ENCODE peak calls at places on chromosomes 2 and 18, in eight cellular contexts. One of them, this sample, is unnamed.

GRCh38 chr2:183919167-183919566 is 679.2 kb upstream of the ZNF804A start:
- DNase-seq in transverse colon: no peak
- DNase-seq in kidney: no peak
- DNase-seq in foreskin fibroblast: no peak
- DNase-seq in AG10803: no peak
- DNase-seq in GM23338: no peak
- DNase-seq in Calu3: no peak
- DNase-seq in cardiac muscle cell: no peak
- DNase-seq in this sample: no peak

GRCh38 chr2:53568463-53568862 is 199.1 kb upstream of the CHAC2 start:
- DNase-seq in transverse colon: no peak
- DNase-seq in kidney: no peak
- DNase-seq in foreskin fibroblast: no peak
- DNase-seq in AG10803: peak; percentile 4
- DNase-seq in GM23338: no peak
- DNase-seq in Calu3: no peak
- DNase-seq in cardiac muscle cell: no peak
- DNase-seq in this sample: no peak

GRCh38 chr2:54519841-54520459 is 63.8 kb downstream of the SPTBN1 start:
- DNase-seq in transverse colon: no peak
- DNase-seq in kidney: no peak
- DNase-seq in foreskin fibroblast: no peak
- DNase-seq in AG10803: no peak
- DNase-seq in GM23338: no peak
- DNase-seq in Calu3: no peak
- DNase-seq in cardiac muscle cell: no peak
- DNase-seq in this sample: no peak

GRCh38 chr2:231102772-231103171 is 22.1 kb downstream of the HTR2B start:
- DNase-seq in transverse colon: no peak
- DNase-seq in kidney: no peak
- DNase-seq in foreskin fibroblast: no peak
- DNase-seq in AG10803: peak; percentile 31
- DNase-seq in GM23338: no peak
- DNase-seq in Calu3: no peak
- DNase-seq in cardiac muscle cell: no peak
- DNase-seq in this sample: no peak

GRCh38 chr2:27442282-27442980 is at the start of gene KRTCAP3:
- DNase-seq in transverse colon: peak; percentile 84
- DNase-seq in kidney: peak; percentile 86
- DNase-seq in foreskin fibroblast: no peak
- DNase-seq in AG10803: no peak
- DNase-seq in GM23338: peak; percentile 96
- DNase-seq in Calu3: peak; percentile 94
- DNase-seq in cardiac muscle cell: no peak
- DNase-seq in this sample: no peak

GRCh38 chr2:46816151-46816845 is 99.3 kb downstream of the MCFD2 start:
- DNase-seq in transverse colon: no peak
- DNase-seq in kidney: no peak
- DNase-seq in foreskin fibroblast: no peak
- DNase-seq in AG10803: no peak
- DNase-seq in GM23338: no peak
- DNase-seq in Calu3: no peak
- DNase-seq in cardiac muscle cell: no peak
- DNase-seq in this sample: no peak

GRCh38 chr2:235940330-235940729 is 227.9 kb downstream of the GBX2 start:
- DNase-seq in transverse colon: peak; percentile 21
- DNase-seq in kidney: no peak
- DNase-seq in foreskin fibroblast: peak; percentile 54
- DNase-seq in AG10803: peak; percentile 95
- DNase-seq in GM23338: no peak
- DNase-seq in Calu3: no peak
- DNase-seq in cardiac muscle cell: peak; percentile 98
- DNase-seq in this sample: no peak

GRCh38 chr2:5766621-5767020 is 74.4 kb downstream of the SOX11 start:
- DNase-seq in transverse colon: no peak
- DNase-seq in kidney: no peak
- DNase-seq in foreskin fibroblast: no peak
- DNase-seq in AG10803: peak; percentile 39
- DNase-seq in GM23338: no peak
- DNase-seq in Calu3: no peak
- DNase-seq in cardiac muscle cell: no peak
- DNase-seq in this sample: no peak

GRCh38 chr2:165587335-165587938 is 117.9 kb downstream of the CSRNP3 start:
- DNase-seq in transverse colon: no peak
- DNase-seq in kidney: no peak
- DNase-seq in foreskin fibroblast: no peak
- DNase-seq in AG10803: no peak
- DNase-seq in GM23338: no peak
- DNase-seq in Calu3: no peak
- DNase-seq in cardiac muscle cell: no peak
- DNase-seq in this sample: no peak

GRCh38 chr2:54925022-54925421 is 125.2 kb downstream of the RTN4 start:
- DNase-seq in transverse colon: no peak
- DNase-seq in kidney: no peak
- DNase-seq in foreskin fibroblast: no peak
- DNase-seq in AG10803: no peak
- DNase-seq in GM23338: no peak
- DNase-seq in Calu3: no peak
- DNase-seq in cardiac muscle cell: no peak
- DNase-seq in this sample: no peak

GRCh38 chr2:164739966-164740365 is 101.7 kb downstream of the COBLL1 start:
- DNase-seq in transverse colon: no peak
- DNase-seq in kidney: no peak
- DNase-seq in foreskin fibroblast: no peak
- DNase-seq in AG10803: peak; percentile 43
- DNase-seq in GM23338: no peak
- DNase-seq in Calu3: no peak
- DNase-seq in cardiac muscle cell: peak; percentile 50
- DNase-seq in this sample: no peak

GRCh38 chr2:190713476-190713875 is 64.6 kb downstream of the NAB1 start:
- DNase-seq in transverse colon: no peak
- DNase-seq in kidney: no peak
- DNase-seq in foreskin fibroblast: no peak
- DNase-seq in AG10803: peak; percentile 24
- DNase-seq in GM23338: no peak
- DNase-seq in Calu3: no peak
- DNase-seq in cardiac muscle cell: peak; percentile 40
- DNase-seq in this sample: no peak

GRCh38 chr2:179855673-179856072 is 5.7 kb downstream of the ZNF385B start:
- DNase-seq in transverse colon: no peak
- DNase-seq in kidney: no peak
- DNase-seq in foreskin fibroblast: no peak
- DNase-seq in AG10803: no peak
- DNase-seq in GM23338: no peak
- DNase-seq in Calu3: no peak
- DNase-seq in cardiac muscle cell: no peak
- DNase-seq in this sample: no peak

GRCh38 chr18:317618-318017 is 49.8 kb upstream of the THOC1 start:
- DNase-seq in transverse colon: no peak
- DNase-seq in kidney: no peak
- DNase-seq in foreskin fibroblast: no peak
- DNase-seq in AG10803: no peak
- DNase-seq in GM23338: no peak
- DNase-seq in Calu3: no peak
- DNase-seq in cardiac muscle cell: no peak
- DNase-seq in this sample: no peak

GRCh38 chr2:120710256-120710655 is 25.4 kb upstream of the GLI2 start:
- DNase-seq in transverse colon: no peak
- DNase-seq in kidney: no peak
- DNase-seq in foreskin fibroblast: peak; percentile 85
- DNase-seq in AG10803: peak; percentile 46
- DNase-seq in GM23338: peak; percentile 73
- DNase-seq in Calu3: no peak
- DNase-seq in cardiac muscle cell: no peak
- DNase-seq in this sample: no peak

GRCh38 chr2:100046961-100047950 is 95.1 kb downstream of the AFF3 start:
- DNase-seq in transverse colon: no peak
- DNase-seq in kidney: no peak
- DNase-seq in foreskin fibroblast: no peak
- DNase-seq in AG10803: no peak
- DNase-seq in GM23338: no peak
- DNase-seq in Calu3: no peak
- DNase-seq in cardiac muscle cell: no peak
- DNase-seq in this sample: no peak

GRCh38 chr2:100580474-100581264 is 17.9 kb downstream of the PDCL3 start:
- DNase-seq in transverse colon: peak; percentile 40
- DNase-seq in kidney: no peak
- DNase-seq in foreskin fibroblast: no peak
- DNase-seq in AG10803: no peak
- DNase-seq in GM23338: no peak
- DNase-seq in Calu3: no peak
- DNase-seq in cardiac muscle cell: no peak
- DNase-seq in this sample: no peak

GRCh38 chr2:241036964-241037421 is 38.6 kb downstream of the SNED1 start:
- DNase-seq in transverse colon: peak; percentile 53
- DNase-seq in kidney: no peak
- DNase-seq in foreskin fibroblast: no peak
- DNase-seq in AG10803: no peak
- DNase-seq in GM23338: peak; percentile 59
- DNase-seq in Calu3: no peak
- DNase-seq in cardiac muscle cell: no peak
- DNase-seq in this sample: no peak

DNA sequence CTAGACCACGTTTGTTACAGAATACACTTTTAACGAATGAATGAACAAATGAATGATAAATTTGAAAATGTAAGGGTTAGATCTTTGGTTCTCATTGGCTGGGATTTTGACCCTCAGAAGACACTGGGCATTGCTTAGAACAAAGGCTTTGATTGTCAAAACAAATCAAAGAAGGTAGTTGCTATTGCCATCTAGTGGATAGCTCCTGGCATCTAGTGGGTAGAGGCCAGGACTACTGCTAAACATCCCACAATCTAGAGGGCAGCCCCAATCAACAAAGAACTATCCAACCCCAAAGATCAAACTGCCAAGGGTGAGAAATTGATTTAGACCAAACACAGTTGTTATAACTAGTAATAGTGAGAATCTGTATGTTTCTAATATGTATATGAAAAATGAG is 552.3 kb downstream of the KCNJ3 start:
- DNase-seq in transverse colon: no peak
- DNase-seq in kidney: no peak
- DNase-seq in foreskin fibroblast: no peak
- DNase-seq in AG10803: no peak
- DNase-seq in GM23338: peak; percentile 57
- DNase-seq in Calu3: peak; percentile 27
- DNase-seq in cardiac muscle cell: no peak
- DNase-seq in this sample: no peak
- TF ChIP-seq CTCF in transverse colon: no peak
- TF ChIP-seq CTCF in kidney: peak; percentile 3
- TF ChIP-seq CTCF in foreskin fibroblast: no peak
- TF ChIP-seq CTCF in AG10803: no peak
- TF ChIP-seq CTCF in GM23338: peak; percentile 69
- TF ChIP-seq CTCF in Calu3: peak; percentile 38
- TF ChIP-seq CTCF in cardiac muscle cell: no peak
- TF ChIP-seq CTCF in this sample: peak; percentile 60

DNA sequence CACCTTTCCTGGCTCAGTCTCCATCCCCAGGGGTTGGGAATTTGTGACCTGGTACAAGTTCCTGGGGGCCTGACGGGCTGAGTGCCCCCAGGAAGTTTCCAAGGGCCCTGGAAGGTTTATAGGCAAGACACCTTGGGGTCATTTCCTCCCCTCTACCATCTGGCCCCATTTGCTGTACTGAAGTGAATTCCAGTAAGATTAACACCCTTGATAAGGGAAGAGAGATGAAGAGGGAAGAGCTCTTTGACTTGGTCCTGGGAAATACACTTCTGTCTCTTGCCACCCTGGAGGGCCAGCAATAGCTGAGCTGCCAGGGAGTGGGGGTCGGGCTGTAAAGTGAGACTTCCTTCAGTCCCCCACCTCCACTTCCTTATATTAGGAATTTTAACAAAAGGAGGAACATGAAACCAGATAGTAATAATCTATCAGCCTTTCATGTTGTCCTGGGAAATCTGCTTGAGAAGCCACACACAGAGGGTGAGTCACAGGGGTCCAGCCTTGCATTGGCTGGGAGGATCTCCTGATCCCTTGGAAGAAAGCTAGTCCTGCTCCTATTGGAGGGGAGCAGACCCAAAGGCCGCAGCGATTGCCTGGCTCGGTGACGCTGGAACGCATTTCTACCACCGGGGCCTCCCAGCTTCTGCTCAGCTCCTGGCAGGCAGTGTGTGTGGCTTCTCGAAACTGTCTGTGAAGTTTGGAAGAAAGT is 87.4 kb downstream of the ACAA2 start:
- DNase-seq in transverse colon: peak; percentile 30
- DNase-seq in kidney: no peak
- DNase-seq in foreskin fibroblast: peak; percentile 99
- DNase-seq in AG10803: peak; percentile 93
- DNase-seq in GM23338: peak; percentile 83
- DNase-seq in Calu3: peak; percentile 37
- DNase-seq in cardiac muscle cell: peak; percentile 99
- DNase-seq in this sample: no peak
- TF ChIP-seq CTCF in transverse colon: no peak
- TF ChIP-seq CTCF in kidney: no peak
- TF ChIP-seq CTCF in foreskin fibroblast: no peak
- TF ChIP-seq CTCF in AG10803: peak; percentile 27
- TF ChIP-seq CTCF in GM23338: no peak
- TF ChIP-seq CTCF in Calu3: no peak
- TF ChIP-seq CTCF in cardiac muscle cell: peak; percentile 20
- TF ChIP-seq CTCF in this sample: peak; percentile 26

GRCh38 chr2:157741819-157742484 is 113.3 kb upstream of the ACVR1C start:
- DNase-seq in transverse colon: no peak
- DNase-seq in kidney: no peak
- DNase-seq in foreskin fibroblast: no peak
- DNase-seq in AG10803: no peak
- DNase-seq in GM23338: no peak
- DNase-seq in Calu3: no peak
- DNase-seq in cardiac muscle cell: no peak
- DNase-seq in this sample: no peak
- TF ChIP-seq CTCF in transverse colon: no peak
- TF ChIP-seq CTCF in kidney: no peak
- TF ChIP-seq CTCF in foreskin fibroblast: no peak
- TF ChIP-seq CTCF in AG10803: no peak
- TF ChIP-seq CTCF in GM23338: peak; percentile 11
- TF ChIP-seq CTCF in Calu3: no peak
- TF ChIP-seq CTCF in cardiac muscle cell: no peak
- TF ChIP-seq CTCF in this sample: no peak

DNA sequence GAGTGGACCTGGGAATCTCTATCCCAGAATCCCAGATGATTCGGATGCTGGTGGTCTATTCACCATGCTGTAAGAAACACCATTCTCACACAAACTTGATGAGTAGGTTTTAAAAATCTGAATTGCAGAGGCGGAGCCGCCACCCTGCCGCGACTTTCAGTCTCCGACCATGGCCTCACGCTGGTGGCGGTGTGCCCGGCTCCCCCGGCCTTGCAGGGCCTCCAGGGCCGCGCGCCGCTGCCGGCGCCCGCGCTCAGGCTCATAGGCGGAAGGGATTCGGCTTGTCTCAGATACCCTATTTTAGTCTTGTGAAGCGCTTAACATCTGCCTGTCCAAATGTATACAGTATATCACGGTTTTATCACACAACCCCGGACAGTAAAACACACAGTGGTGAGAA is 2.6 kb upstream of the PPM1B start:
- DNase-seq in transverse colon: no peak
- DNase-seq in kidney: peak; percentile 74
- DNase-seq in foreskin fibroblast: no peak
- DNase-seq in AG10803: no peak
- DNase-seq in GM23338: peak; percentile 80
- DNase-seq in Calu3: no peak
- DNase-seq in cardiac muscle cell: no peak
- DNase-seq in this sample: no peak
- TF ChIP-seq CTCF in transverse colon: no peak
- TF ChIP-seq CTCF in kidney: no peak
- TF ChIP-seq CTCF in foreskin fibroblast: no peak
- TF ChIP-seq CTCF in AG10803: no peak
- TF ChIP-seq CTCF in GM23338: no peak
- TF ChIP-seq CTCF in Calu3: no peak
- TF ChIP-seq CTCF in cardiac muscle cell: no peak
- TF ChIP-seq CTCF in this sample: no peak

This sample was measured in chondrocyte.